ENCODE peak calls at places on chromosome 19, in five cellular contexts. Z, W, V, U and D are unnamed samples.

GRCh38 chr19:6752257-6753177 is 13.0 kb downstream of the TRIP10 start:
- DNase-seq in Z (no peak), W (no peak), V (no peak), U (peak; percentile 6), D (no peak)

GRCh38 chr19:1046836-1047695 is 7.2 kb downstream of the ABCA7 start:
- DNase-seq in Z (peak; percentile 15), W (no peak), V (no peak), U (no peak), D (no peak)

GRCh38 chr19:15840833-15841232 is 25.4 kb upstream of the OR10H1 start:
- DNase-seq in Z (no peak), W (no peak), V (no peak), U (no peak), D (no peak)

GRCh38 chr19:411723-412355 is 2.9 kb upstream of the C2CD4C start:
- DNase-seq in Z (no peak), W (no peak), V (no peak), U (no peak), D (no peak)

GRCh38 chr19:35524181-35524838 is 3.8 kb downstream of the SBSN start:
- DNase-seq in Z (no peak), W (no peak), V (no peak), U (no peak), D (no peak)

GRCh38 chr19:56942749-56943148 is 102.2 kb upstream of the PEG3 start:
- DNase-seq in Z (peak; percentile 30), W (no peak), V (no peak), U (no peak), D (no peak)

GRCh38 chr19:35642798-35643254 is 1.3 kb downstream of the ETV2 start:
- DNase-seq in Z (no peak), W (no peak), V (no peak), U (no peak), D (no peak)

GRCh38 chr19:5690955-5691204 is 785 bp downstream of the RPL36 start:
- DNase-seq in Z (no peak), W (no peak), V (no peak), U (no peak), D (no peak)

GRCh38 chr19:36417752-36418286 is 625 bp downstream of the ZFP82 start:
- DNase-seq in Z (peak; percentile 10), W (no peak), V (peak; percentile 28), U (no peak), D (no peak)

GRCh38 chr19:802497-802887 is 5.2 kb downstream of the PTBP1 start:
- DNase-seq in Z (no peak), W (no peak), V (no peak), U (no peak), D (no peak)

GRCh38 chr19:28898279-28898678 is 314.7 kb downstream of the UQCRFS1 start:
- DNase-seq in Z (no peak), W (peak; percentile 43), V (no peak), U (no peak), D (no peak)

GRCh38 chr19:7515471-7516226 is at the start of gene ZNF358:
- DNase-seq in Z (peak; percentile 94), W (peak; percentile 46), V (peak; percentile 70), U (no peak), D (no peak)

GRCh38 chr19:49212302-49212701 is 54.7 kb downstream of the TRPM4 start:
- DNase-seq in Z (peak; percentile 35), W (no peak), V (no peak), U (no peak), D (peak; percentile 32)

GRCh38 chr19:4970558-4971423 is 1.9 kb downstream of the KDM4B start:
- DNase-seq in Z (no peak), W (no peak), V (no peak), U (no peak), D (no peak)

GRCh38 chr19:1000591-1001537 is 645 bp downstream of the GRIN3B start:
- DNase-seq in Z (no peak), W (no peak), V (no peak), U (no peak), D (no peak)

GRCh38 chr19:29265436-29265835 is 52.5 kb upstream of the UQCRFS1 start:
- DNase-seq in Z (no peak), W (no peak), V (no peak), U (no peak), D (no peak)

GRCh38 chr19:6577410-6578125 is 13.4 kb downstream of the CD70 start:
- DNase-seq in Z (no peak), W (no peak), V (peak; percentile 91), U (no peak), D (peak; percentile 68)

GRCh38 chr19:35153701-35154534 is 617 bp upstream of the FXYD5 start:
- DNase-seq in Z (peak; percentile 44), W (no peak), V (peak; percentile 78), U (peak; percentile 69), D (peak; percentile 52)

GRCh38 chr19:1364070-1364719 is 19.5 kb upstream of the NDUFS7 start:
- DNase-seq in Z (no peak), W (peak; percentile 20), V (no peak), U (no peak), D (peak; percentile 32)

GRCh38 chr19:6005321-6006069 is 27.6 kb upstream of the RANBP3 start:
- DNase-seq in Z (no peak), W (no peak), V (no peak), U (no peak), D (no peak)

GRCh38 chr19:28196961-28197360 is 1016.0 kb downstream of the UQCRFS1 start:
- DNase-seq in Z (no peak), W (no peak), V (no peak), U (no peak), D (no peak)

GRCh38 chr19:29040291-29040690 is 172.7 kb downstream of the UQCRFS1 start:
- DNase-seq in Z (no peak), W (no peak), V (no peak), U (no peak), D (no peak)

GRCh38 chr19:35476149-35476548 is 14.1 kb downstream of the KRTDAP start:
- DNase-seq in Z (no peak), W (no peak), V (no peak), U (no peak), D (no peak)

GRCh38 chr19:4910594-4911273 is 1.4 kb downstream of the UHRF1 start:
- DNase-seq in Z (no peak), W (peak; percentile 64), V (peak; percentile 64), U (no peak), D (peak; percentile 48)

GRCh38 chr19:10227215-10227971 is 3.7 kb downstream of the S1PR2 start:
- DNase-seq in Z (no peak), W (no peak), V (no peak), U (no peak), D (no peak)

GRCh38 chr19:40778045-40778864 is at the start of gene RAB4B:
- DNase-seq in Z (peak; percentile 100), W (peak; percentile 99), V (peak; percentile 100), U (peak; percentile 100), D (peak; percentile 100)

GRCh38 chr19:8141726-8142524 is 7.5 kb downstream of the FBN3 start:
- DNase-seq in Z (no peak), W (no peak), V (no peak), U (no peak), D (no peak)

GRCh38 chr19:23785982-23786381 is 27.3 kb upstream of the ZNF681 start:
- DNase-seq in Z (no peak), W (no peak), V (no peak), U (no peak), D (no peak)

GRCh38 chr19:6056801-6057650 is 53.3 kb downstream of the RFX2 start:
- DNase-seq in Z (no peak), W (peak; percentile 91), V (no peak), U (no peak), D (no peak)

GRCh38 chr19:46927106-46927505 is 66.3 kb downstream of the ARHGAP35 start:
- DNase-seq in Z (no peak), W (no peak), V (no peak), U (no peak), D (no peak)

GRCh38 chr19:43697295-43697694 is 18.6 kb upstream of the IRGC start:
- DNase-seq in Z (no peak), W (no peak), V (no peak), U (no peak), D (no peak)

GRCh38 chr19:43704002-43704705 is 11.7 kb upstream of the IRGC start:
- DNase-seq in Z (no peak), W (no peak), V (no peak), U (no peak), D (no peak)

GRCh38 chr19:43695985-43696729 is 19.7 kb upstream of the IRGC start:
- DNase-seq in Z (no peak), W (no peak), V (no peak), U (no peak), D (no peak)

GRCh38 chr19:43699506-43700367 is 16.1 kb upstream of the IRGC start:
- DNase-seq in Z (peak; percentile 28), W (peak; percentile 28), V (no peak), U (no peak), D (no peak)

GRCh38 chr19:43700368-43701015 is 15.4 kb upstream of the IRGC start:
- DNase-seq in Z (peak; percentile 61), W (peak; percentile 84), V (no peak), U (no peak), D (no peak)
- H3K4me3 ChIP-seq in Z (peak overlapping the region; percentile 33), W (no peak overlapping the region), V (no peak overlapping the region), U (no peak overlapping the region), D (no peak overlapping the region)

DNA sequence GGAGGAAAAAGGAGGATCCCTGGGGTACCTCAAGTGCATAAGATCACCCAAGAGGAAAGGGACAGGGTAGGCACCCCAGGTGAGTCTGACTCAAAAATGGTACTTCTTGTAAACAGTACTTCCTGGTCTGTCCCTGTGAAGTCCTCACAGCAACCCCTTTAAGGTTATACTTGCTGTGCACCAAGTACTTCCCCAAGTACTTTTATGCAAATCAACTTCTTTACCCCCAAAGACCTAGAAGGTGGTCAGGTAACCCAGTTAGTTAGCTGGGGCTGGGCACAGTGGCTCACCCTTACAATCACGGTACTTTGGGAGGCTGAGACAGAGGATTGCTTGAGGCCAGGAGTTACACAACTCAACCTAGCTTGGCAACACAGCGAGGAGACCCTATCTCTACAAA is 2.5 kb downstream of the CALR start:
- DNase-seq in Z (no peak), W (no peak), V (no peak), U (no peak), D (no peak)
- H3K4me3 ChIP-seq in Z (peak overlapping the region; percentile 100), W (no peak overlapping the region), V (peak overlapping the region; percentile 77), U (no peak overlapping the region), D (peak overlapping the region; percentile 81)

GRCh38 chr19:2394054-2394668 is 33.2 kb downstream of the TIMM13 start:
- DNase-seq in Z (no peak), W (no peak), V (no peak), U (peak; percentile 31), D (no peak)
- H3K4me3 ChIP-seq in Z (no peak overlapping the region), W (no peak overlapping the region), V (no peak overlapping the region), U (no peak overlapping the region), D (no peak overlapping the region)

DNA sequence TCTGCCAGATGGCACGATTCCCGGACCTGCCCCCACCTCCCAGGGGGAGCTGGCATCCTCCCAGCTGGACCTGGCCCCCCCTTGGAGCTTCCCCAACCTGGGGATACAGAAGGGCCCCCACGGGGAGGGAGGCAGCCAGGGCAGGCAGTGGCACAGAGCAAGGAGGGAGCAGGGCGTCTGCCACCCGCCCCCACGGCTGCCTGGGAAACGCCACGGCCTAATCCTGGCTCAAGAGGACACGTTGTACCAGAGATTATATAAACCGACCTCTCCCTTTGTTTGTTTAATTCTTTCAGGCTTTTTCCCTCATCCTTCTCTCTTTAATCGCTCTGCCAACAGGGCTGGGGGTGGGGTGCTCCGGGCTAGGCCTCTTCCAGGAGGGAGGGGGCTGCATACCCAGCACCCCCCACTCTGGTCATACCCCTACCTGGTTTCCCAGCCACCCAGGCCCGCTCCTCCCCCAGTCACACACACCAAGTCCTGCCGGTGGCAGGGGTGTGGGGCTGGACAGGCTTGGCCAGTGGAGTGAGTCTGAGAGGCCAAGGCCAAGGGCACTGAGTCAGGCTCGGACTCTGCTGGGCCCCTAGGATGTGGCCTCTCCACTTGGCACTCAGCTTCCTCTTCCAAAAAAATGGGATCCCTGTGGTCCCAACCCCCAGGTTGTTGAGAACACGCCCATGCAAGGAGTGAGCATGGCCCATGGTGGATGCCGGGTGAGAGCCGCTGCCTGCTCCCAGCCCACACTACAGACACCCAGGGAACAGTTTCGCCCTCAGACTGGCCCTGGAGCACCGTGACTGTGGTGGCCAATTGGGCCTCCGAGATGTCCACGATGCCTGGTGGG is 29.5 kb upstream of the NFIC start:
- DNase-seq in Z (no peak), W (peak; percentile 48), V (no peak), U (no peak), D (no peak)
- H3K4me3 ChIP-seq in Z (no peak overlapping the region), W (no peak overlapping the region), V (no peak overlapping the region), U (no peak overlapping the region), D (no peak overlapping the region)